ENCODE peak calls at places on chromosomes 4 and X, in ten cellular contexts. W is H54, Q is IMR-90, M is A549, L is uterus, G is heart left ventricle, E is endothelial cell of umbilical vein, P is tibial nerve, O is testis, C is breast epithelium. J is an unnamed sample.

GRCh38 chr4:168769416-168769815 is 240.6 kb downstream of the CBR4 start:
- DNase-seq in G (no peak), C (no peak), W (no peak), O (no peak), E (peak; percentile 72), M (no peak), L (no peak), Q (peak; percentile 80), P (no peak), J (no peak)

GRCh38 chr4:114005569-114006442 is 26.4 kb upstream of the ARSJ start:
- DNase-seq in O (no peak), C (no peak), M (no peak), L (no peak), E (peak; percentile 76), W (no peak), G (no peak), Q (peak; percentile 82), P (no peak), J (no peak)

GRCh38 chrX:110408949-110409588 is 50.4 kb downstream of the RTL9 start:
- DNase-seq in G (no peak), O (peak; percentile 54), Q (peak; percentile 76), M (no peak), L (no peak), C (no peak), E (peak; percentile 1), W (no peak), P (no peak), J (peak; percentile 78)

GRCh38 chrX:63349307-63349706 is 1.8 kb downstream of the SPIN4 start:
- DNase-seq in M (no peak), P (no peak), W (no peak), Q (no peak), O (no peak), E (peak; percentile 48), C (no peak), L (no peak), G (no peak), J (peak; percentile 35)

GRCh38 chrX:94676285-94676684 is 1002.3 kb downstream of the FAM133A start:
- DNase-seq in M (no peak), L (no peak), W (no peak), Q (no peak), O (no peak), E (no peak), C (no peak), P (no peak), G (no peak), J (no peak)

GRCh38 chr4:140156529-140157171 is 2.7 kb upstream of the MAML3 start:
- DNase-seq in C (no peak), W (no peak), Q (no peak), M (no peak), G (no peak), L (no peak), P (no peak), O (no peak), E (no peak), J (no peak)

GRCh38 chr4:67587156-67587555 is 28.6 kb downstream of the STAP1 start:
- DNase-seq in P (no peak), W (no peak), O (no peak), C (no peak), E (no peak), L (no peak), Q (no peak), G (no peak), M (no peak), J (no peak)

GRCh38 chr4:154189346-154189745 is 302.3 kb downstream of the DCHS2 start:
- DNase-seq in O (no peak), M (no peak), Q (no peak), E (no peak), G (no peak), C (no peak), P (no peak), W (no peak), L (no peak), J (no peak)

GRCh38 chr4:99209671-99210070 is 9.4 kb downstream of the ADH6 start:
- DNase-seq in W (no peak), L (no peak), M (no peak), G (no peak), E (no peak), C (no peak), Q (peak; percentile 71), P (no peak), O (no peak), J (no peak)

GRCh38 chr4:8817081-8817812 is 54.4 kb downstream of the HMX1 start:
- DNase-seq in Q (no peak), L (no peak), P (no peak), C (no peak), M (no peak), O (peak; percentile 3), W (no peak), G (no peak), E (no peak), J (no peak)

GRCh38 chrX:150361777-150362351 is 1.3 kb upstream of the MAMLD1 start:
- DNase-seq in W (no peak), G (no peak), Q (peak; percentile 29), C (no peak), P (no peak), O (peak; percentile 33), L (no peak), E (no peak), M (no peak), J (peak; percentile 9)

GRCh38 chrX:125407314-125407713 is 87.6 kb downstream of the TEX13C start:
- DNase-seq in M (no peak), C (no peak), P (no peak), W (no peak), O (no peak), G (no peak), E (no peak), Q (no peak), L (no peak), J (no peak)

GRCh38 chr4:165077034-165077578 is 23.4 kb downstream of the TRIM75 start:
- DNase-seq in E (no peak), P (no peak), L (no peak), G (no peak), Q (no peak), M (no peak), W (no peak), O (no peak), C (no peak), J (no peak)

DNA sequence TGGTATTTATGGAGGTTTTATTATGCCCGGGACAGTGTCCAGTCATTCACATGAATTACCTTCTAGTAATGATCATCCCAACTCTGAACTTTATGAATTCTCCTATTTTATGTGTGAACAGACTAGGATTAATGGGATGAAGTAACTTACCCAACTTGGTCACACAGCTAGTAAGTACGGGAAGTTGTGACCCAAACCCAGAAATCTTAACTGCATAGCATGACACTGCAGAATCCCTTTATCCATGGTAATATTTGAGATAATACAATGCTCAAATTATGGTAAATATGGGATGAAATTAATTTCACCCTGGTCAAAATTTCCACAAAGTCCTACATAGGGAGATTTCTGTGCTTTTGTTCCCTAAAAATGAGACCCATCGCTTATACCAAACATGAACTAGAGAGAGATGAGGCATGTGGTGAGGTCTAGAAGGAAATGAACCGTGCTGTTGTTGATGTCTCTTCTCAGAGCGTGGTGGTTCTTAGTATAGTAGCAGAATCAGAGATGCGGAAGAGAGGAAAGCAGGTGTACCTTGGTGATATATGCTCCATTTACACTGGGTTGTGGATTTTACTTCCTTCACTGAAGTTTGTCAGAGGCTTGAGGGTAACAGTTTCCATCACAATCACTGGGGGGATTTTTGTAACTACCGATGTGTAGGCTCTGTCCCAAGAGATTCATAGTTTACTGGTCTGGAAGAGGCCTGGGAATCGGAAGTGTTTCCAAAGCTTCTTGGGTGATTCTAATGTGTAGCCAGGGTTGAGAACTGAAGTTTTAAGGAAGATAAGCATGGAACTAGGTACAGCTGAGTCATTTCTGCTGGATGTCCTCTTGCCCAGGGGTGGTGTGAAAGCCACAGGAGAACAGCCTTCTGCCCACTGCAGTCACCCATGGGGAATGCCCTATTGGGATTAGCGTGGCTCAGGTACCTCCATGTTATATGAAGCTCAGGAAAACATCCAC is 30.2 kb upstream of the FAM9C start:
- DNase-seq in W (no peak), C (no peak), O (no peak), P (no peak), L (no peak), G (no peak), Q (no peak), E (no peak), M (no peak), J (no peak)
- TF ChIP-seq POLR2A in W (no peak), C (no peak), O (no peak), P (no peak), L (no peak), G (no peak), Q (no peak), E (no peak), M (no peak), J (no peak)

DNA sequence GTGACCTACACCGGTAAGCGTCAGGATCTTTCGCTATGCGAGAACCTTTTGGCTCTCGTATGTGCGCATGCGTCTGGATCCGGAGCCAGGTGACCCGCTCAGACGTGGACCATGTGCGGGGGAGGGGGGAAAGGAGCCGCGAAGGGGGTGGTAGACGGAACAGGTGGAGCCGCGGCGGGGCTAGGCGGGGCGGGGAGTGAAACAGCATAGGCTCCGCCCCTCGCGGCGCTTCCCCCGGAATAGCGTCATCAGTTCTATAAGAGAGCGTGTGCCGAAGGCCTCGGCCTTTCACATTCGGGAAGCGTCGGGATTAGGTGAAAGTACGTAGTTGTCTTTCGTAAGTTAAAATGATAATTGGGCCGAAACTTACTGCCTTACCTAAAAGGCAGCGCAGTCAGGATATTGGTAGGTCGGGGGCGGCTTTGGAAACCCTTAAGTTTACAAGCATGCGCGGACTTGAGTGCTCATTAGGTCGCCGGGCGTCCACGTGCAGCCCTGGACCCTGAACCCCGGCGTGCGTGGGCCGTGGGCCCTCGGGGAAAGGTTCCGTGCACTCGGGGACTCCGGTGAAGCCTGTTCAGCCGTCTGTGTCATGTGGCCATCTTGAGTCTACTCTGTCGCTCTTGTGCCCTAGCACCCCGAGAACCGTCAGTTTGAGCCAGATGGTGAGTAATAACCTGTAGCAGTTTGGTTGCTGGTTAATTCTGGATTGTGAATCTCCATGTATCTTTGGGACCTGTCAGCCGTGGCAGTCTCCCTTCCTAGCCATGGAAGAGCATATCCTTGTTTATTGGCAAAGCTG is 74.1 kb downstream of the PRSS12 start:
- DNase-seq in O (peak; percentile 98), P (peak; percentile 89), Q (peak; percentile 88), M (peak; percentile 86), L (peak; percentile 90), E (peak; percentile 91), W (peak; percentile 71), G (peak; percentile 95), C (peak; percentile 97), J (peak; percentile 94)
- TF ChIP-seq POLR2A in O (peak; percentile 51), P (peak; percentile 74), Q (peak; percentile 98), M (peak; percentile 67), L (peak; percentile 78), E (peak; percentile 99), W (peak; percentile 70), G (peak; percentile 88), C (peak; percentile 66), J (peak; percentile 99)

DNA sequence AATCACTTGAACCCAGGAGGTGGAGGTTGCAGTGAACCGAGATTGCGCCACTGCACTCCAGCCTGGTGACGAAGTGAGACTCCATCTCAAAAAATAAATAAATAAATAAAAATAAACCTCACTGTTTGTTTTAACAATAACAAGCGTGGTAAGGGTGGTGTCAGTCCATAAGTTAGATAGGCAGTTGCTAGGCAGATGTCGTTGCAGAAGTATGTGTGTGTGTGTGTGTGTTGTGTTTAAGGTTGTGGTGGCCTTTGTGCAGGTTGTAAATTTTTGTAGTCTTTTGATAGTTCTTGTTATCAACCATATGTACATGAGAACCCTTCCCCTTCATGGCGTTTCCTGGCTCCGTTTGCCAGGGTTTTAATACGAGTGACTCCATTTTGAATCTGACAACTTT is 4.0 kb upstream of the AASDH start:
- DNase-seq in L (no peak), E (no peak), O (no peak), W (no peak), P (no peak), M (no peak), Q (no peak), C (no peak), G (no peak), J (no peak)
- TF ChIP-seq POLR2A in L (no peak), E (no peak), O (no peak), W (no peak), P (no peak), M (no peak), Q (no peak), C (no peak), G (no peak), J (no peak)

GRCh38 chrX:65667503-65668355 is at the start of gene MSN:
- DNase-seq in L (peak; percentile 77), G (peak; percentile 84), P (peak; percentile 57), W (peak; percentile 37), O (peak; percentile 71), M (peak; percentile 36), C (peak; percentile 57), E (peak; percentile 52), Q (peak; percentile 35), J (peak; percentile 79)
- TF ChIP-seq POLR2A in L (peak; percentile 69), G (peak; percentile 79), P (peak; percentile 56), W (peak; percentile 79), O (no peak), M (peak; percentile 79), C (peak; percentile 26), E (peak; percentile 76), Q (peak; percentile 80), J (peak; percentile 67)